ENCODE peak calls at places on chromosomes 4 and X, in five cellular contexts. B is GM12878, I is fibroblast of pulmonary artery, W is transverse colon, Z is A549. U is an unnamed sample.

GRCh38 chr4:14749910-14750309 is 252.4 kb upstream of the CPEB2 start:
- DNase-seq in Z (peak; percentile 44), I (peak; percentile 8), B (no peak), W (peak; percentile 28), U (no peak)

GRCh38 chr4:183342541-183343533 is 20.6 kb upstream of the CLDN24 start:
- DNase-seq in I (no peak), Z (no peak), B (no peak), W (no peak), U (no peak)

GRCh38 chrX:73563740-73564073 is 710 bp downstream of the CHIC1 start:
- DNase-seq in I (peak; percentile 9), W (no peak), B (peak; percentile 11), Z (peak; percentile 12), U (no peak)

GRCh38 chrX:53257166-53257565 is 24.2 kb downstream of the IQSEC2 start:
- DNase-seq in Z (no peak), I (no peak), W (no peak), B (no peak), U (no peak)

GRCh38 chrX:132270699-132271098 is 51.5 kb upstream of the RAP2C start:
- DNase-seq in W (peak; percentile 18), B (no peak), I (peak; percentile 86), Z (no peak), U (no peak)

GRCh38 chr4:98994474-98995182 is 893 bp upstream of the METAP1 start:
- DNase-seq in W (no peak), Z (peak; percentile 1), B (no peak), I (no peak), U (no peak)

GRCh38 chr4:101155368-101155767 is 192.0 kb downstream of the PPP3CA start:
- DNase-seq in Z (peak; percentile 52), I (peak; percentile 40), B (no peak), W (no peak), U (no peak)

GRCh38 chr4:42482516-42483327 is 85.4 kb downstream of the SHISA3 start:
- DNase-seq in W (no peak), I (no peak), B (no peak), Z (no peak), U (no peak)

GRCh38 chr4:24032371-24032989 is 142.6 kb upstream of the PPARGC1A start:
- DNase-seq in Z (peak; percentile 6), B (no peak), W (peak; percentile 8), I (peak; percentile 10), U (peak; percentile 17)

GRCh38 chr4:38231626-38232025 is 271.4 kb downstream of the PTTG2 start:
- DNase-seq in W (peak; percentile 83), Z (no peak), I (no peak), B (no peak), U (no peak)

GRCh38 chr4:88765729-88766128 is 68.1 kb upstream of the NAP1L5 start:
- DNase-seq in B (no peak), I (peak; percentile 82), W (no peak), Z (peak; percentile 23), U (no peak)

GRCh38 chr4:3451956-3452355 is 10.2 kb downstream of the HGFAC start:
- DNase-seq in B (no peak), I (peak; percentile 18), W (no peak), Z (no peak), U (no peak)

GRCh38 chr4:4681651-4682050 is 139.8 kb upstream of the STX18 start:
- DNase-seq in I (no peak), W (no peak), Z (no peak), B (no peak), U (no peak)

GRCh38 chrX:21955398-21956189 is 15.1 kb downstream of the SMS start:
- DNase-seq in W (no peak), B (no peak), Z (no peak), I (no peak), U (no peak)

GRCh38 chr4:118352843-118353373 is at the start of gene PRSS12:
- DNase-seq in Z (peak; percentile 56), W (peak; percentile 85), B (no peak), I (peak; percentile 44), U (peak; percentile 82)

GRCh38 chrX:123219916-123220315 is 35.8 kb downstream of the GRIA3 start:
- DNase-seq in B (no peak), Z (no peak), W (no peak), I (no peak), U (no peak)

GRCh38 chrX:53421125-53421524 is 1.3 kb downstream of the SMC1A start:
- DNase-seq in B (no peak), I (no peak), W (no peak), Z (no peak), U (no peak)

GRCh38 chrX:154597221-154597620 is 12.3 kb downstream of the CTAG1A start:
- DNase-seq in I (no peak), B (no peak), W (no peak), Z (no peak), U (no peak)

GRCh38 chrX:154594491-154594890 is 9.6 kb downstream of the CTAG1A start:
- DNase-seq in Z (no peak), I (no peak), W (no peak), B (no peak), U (no peak)

GRCh38 chrX:154598656-154599055 is 13.7 kb downstream of the CTAG1A start:
- DNase-seq in W (no peak), I (no peak), Z (no peak), B (no peak), U (no peak)

GRCh38 chrX:154595559-154595958 is 10.6 kb downstream of the CTAG1A start:
- DNase-seq in W (no peak), Z (no peak), B (no peak), I (no peak), U (no peak)

GRCh38 chrX:154596290-154596929 is 11.5 kb downstream of the CTAG1A start:
- DNase-seq in B (no peak), W (no peak), I (peak; percentile 31), Z (no peak), U (peak; percentile 43)
- TF ChIP-seq CTCF in B (no peak), W (no peak), I (no peak), Z (no peak), U (no peak)

DNA sequence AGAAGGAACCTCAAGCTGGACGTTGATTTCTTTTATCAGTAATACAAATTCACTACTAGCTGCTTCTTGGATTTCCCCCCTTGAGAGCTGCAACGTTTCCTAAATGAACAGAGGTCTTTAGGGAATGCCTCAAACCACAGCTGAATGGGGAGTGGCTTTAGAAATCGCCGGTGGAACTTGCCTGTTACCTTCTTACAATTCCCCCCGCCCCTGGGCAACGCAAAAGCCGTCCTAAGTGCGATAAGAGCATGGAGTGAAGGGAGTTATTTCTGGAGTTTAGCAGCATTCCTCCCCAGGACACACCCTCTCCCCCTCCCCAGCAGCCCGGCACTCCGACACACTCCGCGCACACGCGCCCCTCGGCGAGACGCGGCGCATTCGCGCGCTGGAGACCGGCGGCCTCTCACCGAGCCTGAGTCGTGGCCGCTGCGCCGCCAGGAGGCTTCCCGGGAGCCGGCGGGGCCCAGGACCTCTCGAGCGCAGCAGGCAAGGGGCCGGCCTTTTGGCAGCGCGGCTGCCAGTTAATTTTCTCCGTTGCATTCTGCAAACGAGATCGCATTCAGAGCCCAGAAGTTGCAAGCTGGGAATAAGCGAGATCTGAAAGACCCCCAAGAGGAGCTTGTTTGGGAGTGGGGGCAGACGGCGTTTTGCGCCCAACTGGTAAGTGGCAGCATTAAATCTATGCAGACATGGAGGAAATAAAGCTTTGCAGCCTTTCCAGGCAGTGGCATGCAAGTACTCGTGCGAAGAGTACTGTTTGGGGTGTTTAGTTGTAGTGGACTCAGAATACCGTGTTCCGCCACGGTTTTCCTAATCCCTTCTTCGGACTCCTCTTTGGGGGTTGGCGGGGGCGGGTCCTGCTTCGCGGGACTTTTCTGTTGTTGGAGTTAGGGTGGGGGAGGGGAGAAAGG is 134.6 kb downstream of the PALLD start:
- DNase-seq in W (peak; percentile 60), Z (peak; percentile 73), I (peak; percentile 64), B (no peak), U (peak; percentile 56)
- TF ChIP-seq CTCF in W (peak; percentile 57), Z (peak; percentile 27), I (peak; percentile 23), B (no peak), U (peak; percentile 14)

DNA sequence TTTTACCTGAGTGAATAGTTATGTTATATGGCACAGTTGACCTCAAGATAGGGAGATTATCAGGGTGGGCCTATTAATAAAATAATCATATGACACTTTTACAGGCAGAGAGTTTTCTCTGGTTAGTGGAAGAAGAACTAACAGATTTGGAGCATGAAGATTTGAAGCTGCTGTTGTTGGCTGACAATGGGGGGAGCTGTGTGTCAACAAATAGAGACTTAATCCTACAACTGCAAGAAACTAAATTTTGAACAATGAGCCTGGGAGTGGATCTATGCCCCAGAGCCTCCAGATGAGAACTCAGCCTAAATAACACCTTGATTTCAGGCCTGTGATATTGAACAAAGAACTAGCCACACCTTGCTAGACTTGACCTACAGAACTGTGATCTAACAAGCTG is 7.2 kb upstream of the CCSER1 start:
- DNase-seq in I (no peak), W (no peak), B (no peak), Z (no peak), U (no peak)
- TF ChIP-seq CTCF in I (no peak), W (no peak), B (peak; percentile 37), Z (no peak), U (no peak)

GRCh38 chr4:129532573-129532972 is 436.6 kb downstream of the C4orf33 start:
- DNase-seq in B (no peak), Z (no peak), W (no peak), I (no peak), U (no peak)

DNA sequence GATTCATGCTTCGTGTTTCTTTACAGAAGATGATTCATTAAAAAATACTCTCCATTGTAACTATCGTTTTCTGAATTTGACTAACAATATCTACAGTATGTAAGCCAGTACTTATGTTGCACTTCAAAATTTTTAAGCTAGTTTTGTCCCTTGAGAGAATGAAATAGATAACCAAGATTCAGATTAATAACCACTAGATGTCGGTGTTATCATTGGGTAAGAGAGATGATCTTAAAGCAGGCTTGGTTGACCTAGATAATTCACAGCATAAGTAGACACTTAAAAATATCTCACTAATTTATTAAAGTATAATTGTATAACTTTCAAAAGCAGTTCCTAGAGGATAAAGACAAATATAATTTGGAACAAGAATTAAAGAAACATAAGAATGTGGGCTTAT is 430.9 kb downstream of the C4orf33 start:
- DNase-seq in Z (peak; percentile 29), I (peak; percentile 71), W (no peak), B (no peak), U (no peak)
- TF ChIP-seq CTCF in Z (peak; percentile 35), I (peak; percentile 44), W (peak; percentile 10), B (peak; percentile 39), U (no peak)

GRCh38 chrX:93538575-93538974 is 134.8 kb downstream of the NAP1L3 start:
- DNase-seq in I (no peak), B (no peak), W (no peak), Z (no peak), U (no peak)
- TF ChIP-seq CTCF in I (no peak), B (no peak), W (no peak), Z (peak; percentile 25), U (no peak)